ENCODE peak calls at places on chromosomes 16 and 17, in five cellular contexts. B is glutamatergic neuron, G is MM.1S, Z is foreskin fibroblast, Q is cardiac muscle cell. X is an unnamed sample.

GRCh38 chr17:8628609-8629169 is 1.8 kb downstream of the MYH10 start:
- DNase-seq in Z (peak), B (peak), Q (no peak), G (no peak), X (no peak)

GRCh38 chr16:73196670-73197069 is 148.7 kb upstream of the ZFHX3 start:
- DNase-seq in G (peak), Z (peak), Q (peak), B (peak), X (no peak)

GRCh38 chr17:15307686-15308085 is 33.7 kb downstream of the TEKT3 start:
- DNase-seq in G (no peak), B (no peak), Z (peak), Q (no peak), X (no peak)

GRCh38 chr17:42682400-42683384 is at the start of gene CNTNAP1:
- DNase-seq in Q (peak), B (peak), Z (peak), G (peak), X (no peak)

GRCh38 chr17:68684860-68685493 is 83.8 kb upstream of the FAM20A start:
- DNase-seq in G (no peak), Z (peak), B (no peak), Q (no peak), X (peak)

GRCh38 chr17:6365187-6365943 is 69.6 kb downstream of the AIPL1 start:
- DNase-seq in Z (peak), B (no peak), G (no peak), Q (no peak), X (peak)

GRCh38 chr17:81397314-81398169 is 2.3 kb downstream of the BAHCC1 start:
- DNase-seq in B (peak), Q (peak), Z (peak), G (no peak), X (no peak)

GRCh38 chr16:56869513-56870270 is 4.7 kb downstream of the SLC12A3 start:
- DNase-seq in Q (no peak), Z (no peak), B (no peak), G (peak), X (no peak)

GRCh38 chr17:68294617-68295016 is 3.3 kb downstream of the ARSG start:
- DNase-seq in B (no peak), Z (no peak), Q (no peak), G (no peak), X (no peak)

GRCh38 chr17:72392056-72393010 is 271.5 kb downstream of the SOX9 start:
- DNase-seq in B (no peak), G (peak), Z (peak), Q (no peak), X (peak)

GRCh38 chr16:63311313-63311712 is 1275.1 kb upstream of the CDH8 start:
- DNase-seq in Q (no peak), B (no peak), G (no peak), Z (no peak), X (no peak)

GRCh38 chr17:15966879-15967248 is 21.9 kb downstream of the ADORA2B start:
- DNase-seq in Q (peak), B (no peak), Z (no peak), G (no peak), X (no peak)

GRCh38 chr17:45092932-45093430 is 31.9 kb downstream of the NMT1 start:
- DNase-seq in Z (peak), Q (no peak), B (no peak), G (no peak), X (peak)

GRCh38 chr16:84228321-84228838 is 11.4 kb downstream of the KCNG4 start:
- DNase-seq in Z (peak), Q (no peak), G (no peak), B (peak), X (peak)

GRCh38 chr17:16934836-16935235 is 37.1 kb downstream of the TNFRSF13B start:
- DNase-seq in G (no peak), B (no peak), Z (no peak), Q (no peak), X (no peak)

GRCh38 chr17:78875738-78876597 is 27.0 kb downstream of the CEP295NL start:
- DNase-seq in Q (no peak), B (no peak), G (no peak), Z (peak), X (no peak)

GRCh38 chr16:86929149-86929871 is 351.0 kb downstream of the FOXL1 start:
- DNase-seq in Q (peak), B (no peak), G (no peak), Z (peak), X (no peak)

GRCh38 chr17:60971515-60972369 is 294.1 kb downstream of the BCAS3 start:
- DNase-seq in Z (peak), G (peak), B (peak), Q (peak), X (peak)

GRCh38 chr17:79654960-79655382 is 44.1 kb upstream of the RBFOX3 start:
- DNase-seq in B (no peak), Q (no peak), Z (no peak), G (no peak), X (no peak)

GRCh38 chr17:48954300-48954755 is 9.7 kb upstream of the SNF8 start:
- DNase-seq in B (peak), Q (peak), Z (peak), G (no peak), X (peak)

GRCh38 chr16:65740716-65741115 is 618.9 kb upstream of the CDH11 start:
- DNase-seq in B (no peak), G (no peak), Q (no peak), Z (no peak), X (no peak)

GRCh38 chr17:75864448-75864871 is 9.3 kb upstream of the WBP2 start:
- DNase-seq in Z (peak), G (peak), Q (no peak), B (no peak), X (peak)

GRCh38 chr17:42563543-42563942 is 1.6 kb downstream of the COASY start:
- DNase-seq in B (no peak), Z (no peak), Q (no peak), G (no peak), X (no peak)

GRCh38 chr17:56680676-56681075 is 87.2 kb downstream of the NOG start:
- DNase-seq in B (no peak), G (no peak), Z (no peak), Q (no peak), X (no peak)

GRCh38 chr16:82627811-82628339 is 1.1 kb downstream of the CDH13 start:
- DNase-seq in G (no peak), B (peak), Z (peak), Q (peak), X (no peak)

GRCh38 chr16:89261691-89262563 is 44.4 kb downstream of the ZNF778 start:
- DNase-seq in G (no peak), B (no peak), Z (peak), Q (no peak), X (no peak)

GRCh38 chr16:7366041-7366440 is 33.4 kb downstream of the RBFOX1 start:
- DNase-seq in G (no peak), Z (no peak), B (no peak), Q (no peak), X (no peak)

GRCh38 chr16:76487411-76488064 is 210.3 kb downstream of the CNTNAP4 start:
- DNase-seq in Z (no peak), Q (no peak), B (no peak), G (no peak), X (no peak)

GRCh38 chr16:71572497-71573116 is 4.3 kb downstream of the TAT start:
- DNase-seq in Q (no peak), Z (no peak), B (no peak), G (no peak), X (no peak)

GRCh38 chr16:29845656-29846055 is 17.4 kb downstream of the CDIPT start:
- DNase-seq in G (no peak), Z (no peak), B (no peak), Q (no peak), X (no peak)

GRCh38 chr16:17510532-17510931 is 39.8 kb upstream of the XYLT1 start:
- DNase-seq in B (no peak), Q (no peak), G (no peak), Z (peak), X (no peak)

GRCh38 chr17:81831563-81831956 is 1.5 kb downstream of the MCRIP1 start:
- DNase-seq in G (no peak), Z (no peak), B (no peak), Q (no peak), X (no peak)

GRCh38 chr16:11049396-11050059 is 105.2 kb downstream of the CLEC16A start:
- DNase-seq in Q (no peak), Z (peak), G (no peak), B (no peak), X (no peak)

GRCh38 chr16:12781777-12782176 is 21.9 kb downstream of the CPPED1 start:
- DNase-seq in Z (no peak), G (no peak), B (no peak), Q (no peak), X (no peak)

GRCh38 chr16:89495121-89495520 is 4.8 kb upstream of the ANKRD11 start:
- DNase-seq in B (no peak), G (no peak), Q (peak), Z (peak), X (no peak)

GRCh38 chr17:78272181-78272913 is 40.9 kb downstream of the TMEM235 start:
- DNase-seq in G (peak), Q (peak), B (no peak), Z (no peak), X (no peak)

GRCh38 chr17:77475012-77475976 is 334.5 kb downstream of the SEC14L1 start:
- DNase-seq in Z (peak), Q (no peak), G (peak), B (peak), X (no peak)

GRCh38 chr17:8151641-8152111 is 528 bp downstream of the PER1 start:
- DNase-seq in B (peak), Q (peak), Z (peak), G (no peak), X (no peak)

GRCh38 chr16:3305109-3306068 is at the start of the genes TIGD7 and ZNF75A:
- DNase-seq in G (peak), Q (peak), B (peak), Z (peak), X (peak)
- TF ChIP-seq CTCF in G (peak), Q (peak), B (no peak), Z (no peak), X (peak)

DNA sequence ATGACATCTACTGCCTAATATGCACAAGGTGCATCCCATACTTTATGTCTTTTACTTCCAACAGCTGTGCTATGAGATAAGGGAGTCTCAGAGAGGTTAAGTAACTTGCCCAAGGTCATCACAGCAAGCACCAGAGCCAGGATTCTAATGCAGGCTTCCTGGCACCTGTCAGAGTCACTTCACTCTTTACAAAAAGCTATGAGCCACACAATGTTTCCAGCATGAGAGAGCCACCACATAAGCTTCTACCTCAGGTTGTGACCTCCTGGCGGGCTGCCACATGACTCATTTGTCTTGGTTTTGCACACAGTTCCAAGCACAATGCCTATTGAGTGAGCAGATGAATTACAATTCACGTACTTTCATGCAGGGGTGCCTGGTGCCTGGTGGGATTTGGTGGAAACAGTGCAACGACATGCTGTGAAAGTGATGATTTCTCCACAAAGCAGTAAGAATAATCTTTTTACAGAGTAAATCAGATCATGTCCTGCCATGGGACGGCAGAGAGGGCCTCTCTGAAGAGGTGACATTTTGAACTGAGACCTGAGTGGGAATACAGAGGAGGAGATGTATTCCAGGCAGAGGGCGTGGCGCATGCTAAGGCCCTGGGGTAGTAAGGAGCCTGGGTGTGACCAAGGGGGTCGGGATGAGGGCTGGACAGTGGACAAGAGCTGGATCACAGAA is 53.2 kb downstream of the CACNG3 start:
- DNase-seq in G (no peak), Q (no peak), Z (peak), B (no peak), X (no peak)
- TF ChIP-seq CTCF in G (no peak), Q (no peak), Z (no peak), B (no peak), X (no peak)

GRCh38 chr17:2786176-2786881 is 9.9 kb upstream of the RAP1GAP2 start:
- DNase-seq in Z (peak), Q (peak), G (peak), B (peak), X (peak)
- TF ChIP-seq CTCF in Z (peak), Q (peak), G (peak), B (peak), X (peak)

GRCh38 chr16:25750489-25750888 is 58.7 kb downstream of the HS3ST4 start:
- DNase-seq in Z (no peak), Q (no peak), G (no peak), B (no peak), X (no peak)
- TF ChIP-seq CTCF in Z (no peak), Q (no peak), G (no peak), B (no peak), X (no peak)